ENCODE peak calls at places on chromosomes 11 and 22, in eight cellular contexts. A is endodermal cell, Y is fibroblast of lung, N is brain microvascular endothelial cell, I is pancreas, X is left ventricle myocardium inferior, K is tibial artery, D is AG04450. L is an unnamed sample.

GRCh38 chr11:8638300-8638699 is 44.2 kb downstream of the TRIM66 start:
- DNase-seq in A (no peak), Y (peak), N (peak), I (no peak), X (no peak), K (no peak), D (no peak), L (no peak)

GRCh38 chr11:69943066-69943465 is 123.8 kb upstream of the FGF3 start:
- DNase-seq in A (peak), Y (no peak), N (no peak), I (no peak), X (no peak), K (no peak), D (no peak), L (no peak)

GRCh38 chr22:45302047-45302446 is 7.7 kb upstream of the FAM118A start:
- DNase-seq in A (no peak), Y (peak), N (peak), I (no peak), X (no peak), K (no peak), D (peak), L (no peak)

GRCh38 chr11:18171377-18172000 is 1.1 kb upstream of the MRGPRX4 start:
- DNase-seq in A (peak), Y (peak), N (peak), I (no peak), X (no peak), K (no peak), D (no peak), L (peak)

GRCh38 chr22:41619979-41620645 is 731 bp downstream of the DESI1 start:
- DNase-seq in A (peak), Y (no peak), N (no peak), I (peak), X (peak), K (peak), D (no peak), L (no peak)

GRCh38 chr22:34045311-34045710 is 125.0 kb upstream of the LARGE1 start:
- DNase-seq in A (no peak), Y (no peak), N (no peak), I (no peak), X (no peak), K (no peak), D (no peak), L (no peak)

GRCh38 chr11:34356576-34356917 is 1.3 kb downstream of the ABTB2 start:
- DNase-seq in A (peak), Y (peak), N (peak), I (peak), X (peak), K (peak), D (no peak), L (peak)

GRCh38 chr22:48464246-48464645 is 1363.4 kb downstream of the BRD1 start:
- DNase-seq in A (peak), Y (no peak), N (no peak), I (no peak), X (no peak), K (no peak), D (no peak), L (no peak)

GRCh38 chr11:10930961-10931760 is 73.3 kb upstream of the ZBED5 start:
- DNase-seq in A (peak), Y (peak), N (peak), I (peak), X (peak), K (peak), D (peak), L (peak)

GRCh38 chr22:22410677-22411076 is 97.9 kb downstream of the ZNF280B start:
- DNase-seq in A (no peak), Y (no peak), N (no peak), I (no peak), X (no peak), K (no peak), D (no peak), L (no peak)

GRCh38 chr22:22407061-22407460 is 101.5 kb downstream of the ZNF280B start:
- DNase-seq in A (no peak), Y (no peak), N (no peak), I (no peak), X (no peak), K (no peak), D (no peak), L (no peak)

GRCh38 chr22:22408269-22408668 is 100.3 kb downstream of the ZNF280B start:
- DNase-seq in A (no peak), Y (no peak), N (no peak), I (no peak), X (no peak), K (no peak), D (no peak), L (no peak)

GRCh38 chr22:22410121-22410520 is 98.4 kb downstream of the ZNF280B start:
- DNase-seq in A (no peak), Y (no peak), N (no peak), I (no peak), X (peak), K (no peak), D (no peak), L (no peak)

DNA sequence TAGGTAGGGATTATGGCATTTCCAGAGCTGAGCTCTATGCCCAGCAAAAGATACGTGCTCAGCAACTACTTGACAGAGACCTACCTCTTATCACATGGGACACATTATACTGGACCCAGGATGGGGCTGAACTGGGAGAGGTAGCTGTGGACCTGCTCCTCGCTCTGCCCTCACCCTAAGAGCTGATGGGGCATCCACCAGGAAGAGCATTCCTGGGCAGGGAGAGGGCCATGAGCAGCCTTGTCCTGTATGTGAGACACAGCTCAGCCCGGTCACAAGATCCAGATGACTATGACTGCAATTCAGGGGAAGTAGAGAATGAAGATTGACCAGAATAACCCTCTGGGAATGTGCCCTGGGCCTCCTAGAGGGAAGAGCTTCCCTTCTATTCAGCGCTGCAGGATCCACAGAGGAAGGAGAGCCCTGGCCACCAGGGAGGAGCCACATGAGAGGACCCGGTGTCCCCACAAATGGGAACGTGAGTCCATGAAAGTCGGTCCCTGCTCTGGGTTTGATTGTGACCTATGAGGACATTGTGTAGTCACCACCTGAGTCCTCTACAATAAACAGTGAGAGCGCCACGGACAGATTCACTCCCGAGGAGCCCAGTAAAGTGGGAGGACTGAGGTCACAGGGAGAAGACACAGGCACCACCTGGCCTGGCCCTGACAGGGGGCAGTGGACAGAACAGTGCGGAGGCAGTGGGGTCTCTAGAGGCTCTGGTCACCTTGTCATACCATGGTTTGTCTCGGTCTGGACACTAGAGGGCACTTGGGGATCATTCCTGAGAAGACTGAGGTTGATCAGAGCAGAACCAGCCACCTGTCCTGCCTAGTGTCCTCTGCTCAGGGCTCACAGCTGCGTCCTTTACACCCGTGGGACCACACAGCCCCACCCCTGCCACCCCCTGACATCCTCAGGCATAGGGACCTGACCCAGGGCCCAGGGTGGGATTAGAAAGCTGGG is 99.5 kb downstream of the ZNF280B start:
- DNase-seq in A (peak), Y (peak), N (peak), I (no peak), X (no peak), K (no peak), D (no peak), L (no peak)
- TF ChIP-seq CTCF in A (peak), Y (peak), N (peak), I (peak), X (peak), K (no peak), D (peak), L (peak)

DNA sequence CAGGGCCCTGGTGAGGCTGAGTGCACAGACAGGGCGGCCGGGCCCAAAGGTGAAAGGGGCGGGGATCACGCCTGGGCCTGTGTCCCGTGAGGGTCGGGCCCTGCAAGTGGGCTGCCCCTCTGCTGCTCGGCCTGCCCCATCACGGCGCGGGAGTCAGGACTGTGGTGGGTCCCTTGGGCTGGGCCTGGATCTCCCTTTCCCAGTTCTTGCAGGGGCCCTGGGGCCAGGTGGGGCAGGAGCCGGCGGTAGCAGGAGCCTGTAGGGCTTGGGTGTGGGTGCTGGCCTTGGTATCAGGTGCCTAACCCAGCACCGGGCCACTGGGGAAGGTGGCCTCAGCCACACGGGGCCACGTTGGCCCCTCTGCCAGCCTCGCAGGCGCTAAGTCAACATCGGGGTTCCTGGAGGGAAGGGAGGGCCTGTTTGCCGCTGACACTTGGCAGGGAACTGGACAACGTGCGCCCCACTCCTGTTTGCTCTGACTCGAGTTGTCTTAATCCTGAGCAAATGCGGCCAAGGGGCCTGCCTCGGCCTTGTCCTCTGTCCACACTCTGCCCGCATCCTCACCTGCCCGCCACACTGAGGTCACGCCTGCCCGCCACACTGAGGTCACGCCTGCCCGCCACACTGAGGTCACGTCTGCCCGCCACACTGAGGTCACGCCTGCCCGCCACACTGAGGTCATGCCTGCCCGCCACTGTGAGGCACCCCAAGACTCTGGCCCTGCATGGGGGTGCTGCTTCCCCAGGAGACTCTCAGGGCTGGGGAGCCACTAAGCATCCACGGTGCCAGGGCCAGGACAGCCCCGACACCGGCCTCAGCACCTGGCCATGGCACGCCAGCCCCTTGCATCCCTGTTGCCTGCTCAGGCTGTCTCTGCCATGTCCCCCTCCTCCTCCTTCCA is 14.3 kb upstream of the MUC5B start:
- DNase-seq in A (peak), Y (no peak), N (no peak), I (peak), X (peak), K (no peak), D (no peak), L (no peak)
- H3K27ac ChIP-seq in A (no peak), Y (no peak), N (no peak), I (no peak), X (no peak), K (no peak), D (no peak), L (no peak)

DNA sequence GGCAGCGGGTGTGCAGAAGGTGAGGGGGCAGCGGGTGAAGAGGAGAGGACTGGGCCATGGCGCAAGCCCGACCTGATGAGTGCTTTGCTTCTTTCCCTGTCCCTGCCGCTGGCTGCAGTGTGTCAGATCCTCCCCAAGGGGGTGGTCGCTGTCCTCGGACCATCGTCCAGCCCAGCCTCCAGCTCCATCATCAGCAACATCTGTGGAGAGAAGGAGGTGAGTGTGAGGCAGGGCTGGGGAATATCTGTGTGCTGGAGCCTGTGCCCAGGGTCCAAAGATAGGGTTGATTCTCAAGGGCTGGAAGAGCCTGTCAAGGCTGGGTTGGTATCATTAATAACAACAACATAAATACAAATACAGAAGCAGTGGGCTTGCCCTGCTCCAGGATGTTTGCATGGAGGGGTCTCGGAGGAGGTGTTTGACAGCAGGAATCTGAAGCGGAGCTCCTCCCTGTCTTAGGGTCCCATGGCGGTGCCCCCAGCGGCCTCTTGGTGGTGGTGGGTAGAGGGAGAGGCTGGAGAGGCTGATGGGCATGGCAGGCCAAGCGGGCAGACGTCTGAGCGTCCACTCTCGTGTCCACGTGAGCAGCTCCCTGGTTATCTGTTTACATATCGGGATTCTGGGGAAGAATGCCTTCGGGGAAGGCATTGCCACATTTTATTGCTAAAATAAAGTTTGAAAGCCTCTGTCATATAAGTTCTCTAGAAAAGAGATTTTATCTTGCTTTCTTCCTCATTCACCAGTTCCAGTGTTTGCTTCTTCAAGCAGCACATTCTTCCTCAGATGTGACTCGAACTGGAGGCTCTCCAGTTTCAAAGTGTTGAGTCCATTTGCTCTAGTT is 208.4 kb upstream of the TBCEL start:
- DNase-seq in A (peak), Y (no peak), N (no peak), I (no peak), X (no peak), K (no peak), D (no peak), L (no peak)
- TF ChIP-seq CTCF in A (peak), Y (no peak), N (no peak), I (no peak), X (no peak), K (no peak), D (no peak), L (no peak)

GRCh38 chr11:134069996-134070845 is 1.3 kb downstream of the JAM3 start:
- DNase-seq in A (no peak), Y (no peak), N (no peak), I (no peak), X (no peak), K (no peak), D (no peak), L (no peak)

GRCh38 chr11:134074766-134075165 is 5.9 kb downstream of the JAM3 start:
- DNase-seq in A (no peak), Y (no peak), N (no peak), I (no peak), X (no peak), K (no peak), D (no peak), L (no peak)

GRCh38 chr11:134071306-134071705 is 2.4 kb downstream of the JAM3 start:
- DNase-seq in A (no peak), Y (no peak), N (no peak), I (no peak), X (no peak), K (no peak), D (no peak), L (no peak)

GRCh38 chr11:134071766-134072403 is 3.0 kb downstream of the JAM3 start:
- DNase-seq in A (no peak), Y (peak), N (no peak), I (no peak), X (no peak), K (no peak), D (no peak), L (no peak)

DNA sequence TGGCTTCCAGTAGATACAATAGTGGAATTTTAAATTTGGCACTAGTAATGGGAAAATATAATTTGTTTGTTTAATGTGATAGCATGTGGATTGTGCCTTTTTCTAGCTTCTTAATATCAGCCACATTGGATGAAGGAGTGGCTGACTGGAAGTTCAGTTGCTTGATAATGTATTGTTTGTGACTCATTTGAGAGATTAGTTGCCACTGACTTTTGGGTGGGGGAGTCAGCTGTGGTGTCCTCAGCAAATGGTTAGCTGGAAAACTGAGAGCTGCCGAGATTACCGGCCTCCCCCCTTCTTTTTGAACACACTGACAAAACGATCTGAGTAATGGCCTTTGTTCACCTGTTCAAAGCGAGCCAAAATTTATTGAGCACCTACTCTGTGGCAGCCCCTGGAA is 5.5 kb downstream of the JAM3 start:
- DNase-seq in A (no peak), Y (peak), N (peak), I (no peak), X (no peak), K (no peak), D (no peak), L (no peak)
- H3K27ac ChIP-seq in A (no peak), Y (no peak), N (no peak), I (no peak), X (no peak), K (no peak), D (no peak), L (no peak)

DNA sequence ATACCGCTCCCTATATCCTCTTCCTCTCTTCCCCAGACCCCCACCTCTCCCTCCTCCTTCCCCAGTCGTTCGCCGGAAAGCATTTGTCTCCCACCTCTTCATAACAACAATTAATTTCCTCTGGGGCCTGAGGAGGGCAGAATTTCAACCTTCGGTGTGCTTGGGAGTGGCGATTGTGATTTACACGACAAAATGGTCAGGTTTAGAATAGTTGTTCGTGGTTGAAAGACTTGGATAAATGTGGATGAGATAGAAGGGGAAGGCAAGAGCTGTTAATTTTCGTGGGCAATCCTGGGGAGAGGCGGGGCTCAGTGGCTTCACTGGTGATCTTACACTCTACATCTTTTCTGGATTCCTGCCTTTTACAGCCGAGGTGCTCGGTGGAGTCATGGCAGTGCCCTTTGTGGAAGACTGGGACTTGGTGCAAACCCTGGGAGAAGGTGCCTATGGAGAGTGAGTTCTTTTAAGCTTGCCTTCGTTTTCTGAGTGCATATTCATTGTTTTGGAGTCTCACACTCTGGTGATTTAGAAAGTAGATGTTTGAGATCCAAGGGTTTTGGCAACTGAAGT is 1.5 kb downstream of the CHEK1 start:
- DNase-seq in A (no peak), Y (no peak), N (no peak), I (peak), X (no peak), K (no peak), D (no peak), L (no peak)
- TF ChIP-seq CTCF in A (peak), Y (peak), N (peak), I (no peak), X (no peak), K (no peak), D (peak), L (peak)

DNA sequence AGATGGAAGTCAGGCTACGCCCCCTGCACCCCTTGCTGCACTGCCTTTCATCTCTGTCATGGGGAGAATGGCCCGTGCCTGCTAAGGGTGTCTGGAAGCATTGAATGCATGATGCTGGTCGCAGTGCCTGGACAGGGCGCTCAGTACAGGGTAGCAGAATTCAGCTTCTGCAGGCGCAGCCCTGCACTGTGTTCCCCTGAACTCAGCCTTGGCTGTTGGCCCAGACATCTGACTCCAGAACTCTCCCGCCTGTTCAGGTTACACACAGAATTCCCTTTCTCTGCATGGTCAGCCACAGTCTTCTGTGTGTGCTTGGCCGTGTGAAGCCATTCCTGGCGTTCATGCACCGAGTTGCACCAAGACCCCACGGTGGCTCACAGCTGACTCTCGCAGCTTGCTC is 55.4 kb downstream of the MPPED1 start:
- DNase-seq in A (no peak), Y (no peak), N (no peak), I (no peak), X (no peak), K (no peak), D (no peak), L (no peak)
- H3K27ac ChIP-seq in A (no peak), Y (no peak), N (no peak), I (no peak), X (no peak), K (no peak), D (no peak), L (no peak)